ENCODE peak calls at places on chromosomes 13 and 19, in five cellular contexts. E is caudate nucleus, I is cardiac muscle cell, R is GDM1, C is thoracic aorta. H is an unnamed sample.

GRCh38 chr19:11265785-11266236 is 3.5 kb upstream of the DOCK6 start:
- DNase-seq in R (no peak), C (no peak), I (no peak), E (no peak), H (no peak)

GRCh38 chr19:56155124-56155687 is 14.1 kb downstream of the ZNF444 start:
- DNase-seq in R (no peak), E (no peak), C (no peak), I (peak; percentile 11), H (peak; percentile 41)

GRCh38 chr13:47897411-47898050 is 103.5 kb downstream of the SUCLA2 start:
- DNase-seq in E (no peak), I (peak; percentile 57), C (no peak), R (no peak), H (peak; percentile 11)

GRCh38 chr19:571127-571974 is 1.0 kb upstream of the BSG start:
- DNase-seq in I (peak; percentile 37), C (no peak), R (peak; percentile 54), E (no peak), H (no peak)

GRCh38 chr19:33778089-33778791 is 18.4 kb upstream of the KCTD15 start:
- DNase-seq in E (peak; percentile 70), C (no peak), R (peak; percentile 58), I (peak; percentile 82), H (no peak)

GRCh38 chr13:30774214-30774730 is 38.9 kb downstream of the ALOX5AP start:
- DNase-seq in R (no peak), E (no peak), C (no peak), I (no peak), H (no peak)

GRCh38 chr19:9132422-9132821 is 5.7 kb upstream of the OR7G3 start:
- DNase-seq in R (no peak), C (no peak), I (no peak), E (no peak), H (no peak)

GRCh38 chr13:40057228-40057627 is 401.8 kb downstream of the COG6 start:
- DNase-seq in R (no peak), C (no peak), E (no peak), I (no peak), H (no peak)

GRCh38 chr19:49441960-49442350 is 628 bp upstream of the SLC17A7 start:
- DNase-seq in I (no peak), R (no peak), C (no peak), E (no peak), H (no peak)

GRCh38 chr13:25372275-25373081 is 704 bp downstream of the ATP8A2 start:
- DNase-seq in I (no peak), E (peak; percentile 45), R (no peak), C (no peak), H (no peak)

GRCh38 chr13:90414691-90415596 is 932.5 kb upstream of the MIR17HG start:
- DNase-seq in R (no peak), I (peak; percentile 70), E (no peak), C (no peak), H (no peak)

GRCh38 chr13:36310417-36311108 is 12.9 kb upstream of the CCDC169 start:
- DNase-seq in R (no peak), E (no peak), I (peak; percentile 32), C (no peak), H (no peak)

GRCh38 chr19:1882786-1883692 is 2.3 kb downstream of the ABHD17A start:
- DNase-seq in C (no peak), R (no peak), I (no peak), E (no peak), H (no peak)

GRCh38 chr19:13153627-13154240 is 3.5 kb downstream of the IER2 start:
- DNase-seq in R (no peak), C (no peak), I (peak; percentile 62), E (no peak), H (no peak)

GRCh38 chr19:56751078-56751489 is 79.5 kb upstream of the ZNF835 start:
- DNase-seq in E (peak; percentile 77), C (no peak), R (no peak), I (peak; percentile 4), H (no peak)

GRCh38 chr13:20093946-20094345 is 66.9 kb downstream of the GJA3 start:
- DNase-seq in R (no peak), I (no peak), E (no peak), C (no peak), H (no peak)

GRCh38 chr19:55101261-55101660 is 16.2 kb downstream of the PPP1R12C start:
- DNase-seq in C (no peak), R (no peak), I (no peak), E (no peak), H (no peak)

GRCh38 chr19:17706750-17707181 is 12.5 kb upstream of the MAP1S start:
- DNase-seq in E (no peak), C (no peak), R (no peak), I (peak; percentile 79), H (no peak)

GRCh38 chr19:30525383-30525782 is 153.2 kb downstream of the ZNF536 start:
- DNase-seq in E (no peak), I (no peak), R (no peak), C (no peak), H (no peak)

GRCh38 chr19:44712864-44713515 is 14.0 kb downstream of the CEACAM16 start:
- DNase-seq in C (no peak), E (no peak), R (no peak), I (no peak), H (no peak)

GRCh38 chr13:35621989-35622388 is 145.5 kb upstream of the MAB21L1 start:
- DNase-seq in I (peak; percentile 24), R (no peak), E (no peak), C (no peak), H (no peak)

GRCh38 chr19:58468216-58468839 is 1.4 kb downstream of the ZNF324 start:
- DNase-seq in E (no peak), I (no peak), R (no peak), C (no peak), H (no peak)